ENCODE peak calls at places on chromosomes 16 and 17, in four cellular contexts. One of them, this sample, is unnamed.

GRCh38 chr16:84562174-84562815 is 55.6 kb downstream of the COTL1 start:
- DNase-seq in HepG2: no peak
- DNase-seq in K562: no peak
- DNase-seq in GM12878: peak
- DNase-seq in this sample: no peak

GRCh38 chr17:59296190-59296589 is 35.3 kb upstream of the YPEL2 start:
- DNase-seq in HepG2: no peak
- DNase-seq in K562: no peak
- DNase-seq in GM12878: no peak
- DNase-seq in this sample: no peak

GRCh38 chr16:84082835-84083569 is 33.7 kb downstream of the MBTPS1 start:
- DNase-seq in HepG2: no peak
- DNase-seq in K562: no peak
- DNase-seq in GM12878: no peak
- DNase-seq in this sample: no peak

GRCh38 chr16:53991181-53992056 is 287.5 kb downstream of the FTO start:
- DNase-seq in HepG2: peak
- DNase-seq in K562: no peak
- DNase-seq in GM12878: no peak
- DNase-seq in this sample: no peak

GRCh38 chr17:57889892-57890856 is 40.3 kb upstream of the MRPS23 start:
- DNase-seq in HepG2: no peak
- DNase-seq in K562: no peak
- DNase-seq in GM12878: no peak
- DNase-seq in this sample: no peak

GRCh38 chr17:21463779-21464407 is 87.7 kb downstream of the KCNJ12 start:
- DNase-seq in HepG2: no peak
- DNase-seq in K562: no peak
- DNase-seq in GM12878: no peak
- DNase-seq in this sample: peak

GRCh38 chr16:75044800-75045361 is 46.1 kb downstream of the ZNRF1 start:
- DNase-seq in HepG2: no peak
- DNase-seq in K562: no peak
- DNase-seq in GM12878: no peak
- DNase-seq in this sample: no peak

GRCh38 chr16:84042308-84042878 is at the start of gene SLC38A8:
- DNase-seq in HepG2: no peak
- DNase-seq in K562: no peak
- DNase-seq in GM12878: no peak
- DNase-seq in this sample: no peak

GRCh38 chr16:78490847-78491246 is 391.4 kb downstream of the WWOX start:
- DNase-seq in HepG2: no peak
- DNase-seq in K562: no peak
- DNase-seq in GM12878: no peak
- DNase-seq in this sample: no peak

GRCh38 chr17:77829871-77830799 is 128.4 kb upstream of the TNRC6C start:
- DNase-seq in HepG2: no peak
- DNase-seq in K562: peak
- DNase-seq in GM12878: no peak
- DNase-seq in this sample: no peak

GRCh38 chr16:73060216-73060615 is 12.3 kb upstream of the ZFHX3 start:
- DNase-seq in HepG2: no peak
- DNase-seq in K562: no peak
- DNase-seq in GM12878: no peak
- DNase-seq in this sample: no peak

GRCh38 chr17:50062323-50063243 is 6.7 kb downstream of the ITGA3 start:
- DNase-seq in HepG2: no peak
- DNase-seq in K562: no peak
- DNase-seq in GM12878: no peak
- DNase-seq in this sample: no peak

GRCh38 chr16:10597184-10597583 is 16.8 kb upstream of the EMP2 start:
- DNase-seq in HepG2: no peak
- DNase-seq in K562: no peak
- DNase-seq in GM12878: no peak
- DNase-seq in this sample: no peak

GRCh38 chr16:56848056-56848936 is 16.7 kb upstream of the SLC12A3 start:
- DNase-seq in HepG2: no peak
- DNase-seq in K562: no peak
- DNase-seq in GM12878: no peak
- DNase-seq in this sample: peak

GRCh38 chr17:19762515-19762961 is 14.4 kb upstream of the ALDH3A1 start:
- DNase-seq in HepG2: peak
- DNase-seq in K562: no peak
- DNase-seq in GM12878: no peak
- DNase-seq in this sample: peak

GRCh38 chr17:28745777-28746473 is 2.1 kb downstream of the TRAF4 start:
- DNase-seq in HepG2: no peak
- DNase-seq in K562: no peak
- DNase-seq in GM12878: no peak
- DNase-seq in this sample: peak
- TF ChIP-seq CBFB in HepG2: no peak
- TF ChIP-seq CBFB in K562: no peak
- TF ChIP-seq CBFB in GM12878: no peak
- TF ChIP-seq CBFB in this sample: no peak

DNA sequence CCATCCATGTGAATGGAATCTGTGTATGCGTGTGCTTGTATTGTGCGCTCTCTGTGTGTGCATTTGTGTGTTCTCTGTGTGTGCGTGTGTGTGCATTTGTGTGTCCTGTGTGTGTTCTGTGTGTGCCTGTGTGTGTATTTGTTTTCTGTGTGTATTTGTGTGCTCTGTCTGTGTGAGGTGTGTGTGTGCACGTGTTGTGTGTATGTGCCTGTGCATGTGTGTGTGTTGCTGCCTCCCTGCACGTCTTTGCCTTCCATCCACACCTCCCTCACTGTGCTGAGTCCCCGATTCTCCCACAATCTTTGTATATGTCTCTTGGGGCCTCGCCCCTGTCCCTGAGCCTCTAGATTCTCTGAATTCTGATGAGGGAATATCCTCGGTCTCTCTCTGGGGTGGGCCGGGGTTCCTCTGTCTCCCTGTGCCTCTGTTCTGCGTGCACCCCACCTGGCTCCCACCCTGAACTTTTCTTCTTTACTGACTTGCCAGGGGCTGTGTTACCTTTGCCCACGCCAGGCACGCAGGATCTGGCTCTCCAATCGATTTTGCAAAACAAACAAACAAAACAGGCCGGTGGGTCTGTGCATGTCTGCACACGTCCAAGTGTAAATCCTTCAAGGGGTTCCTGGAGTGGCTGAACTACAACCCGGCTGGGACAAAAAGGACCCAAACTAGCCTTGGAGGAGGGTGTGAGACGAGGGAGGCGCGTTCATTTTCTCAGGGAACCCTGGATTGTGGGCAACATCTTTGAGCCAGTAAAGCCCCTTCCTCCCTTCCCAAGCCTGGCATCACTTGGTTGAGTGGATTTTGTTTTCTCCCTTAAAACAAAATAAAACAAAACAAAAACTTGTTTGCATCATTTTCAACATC is 8.1 kb upstream of the FOXF1 start:
- DNase-seq in HepG2: no peak
- DNase-seq in K562: no peak
- DNase-seq in GM12878: no peak
- DNase-seq in this sample: no peak
- TF ChIP-seq ESRRA in HepG2: no peak
- TF ChIP-seq ESRRA in K562: no peak
- TF ChIP-seq ESRRA in GM12878: no peak
- TF ChIP-seq ESRRA in this sample: no peak

DNA sequence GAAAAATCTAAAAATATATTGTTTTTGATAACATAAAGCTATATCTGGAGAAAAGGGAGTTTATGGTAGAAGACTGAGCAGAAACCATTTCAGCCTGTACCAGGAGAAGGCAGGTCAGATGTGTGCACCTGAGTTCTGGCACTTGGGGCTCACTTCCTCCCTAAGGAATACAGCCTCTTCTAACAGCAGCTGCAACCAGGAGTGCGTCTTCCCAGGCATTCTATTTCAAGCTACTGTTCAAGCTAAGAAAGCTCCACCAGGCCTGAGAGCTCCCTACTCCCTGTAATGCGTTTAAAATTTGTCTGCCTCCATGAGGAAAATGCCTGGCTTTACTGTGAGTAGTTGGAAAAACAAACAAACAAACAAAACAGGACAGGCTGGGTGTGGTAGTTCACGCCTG is 96.1 kb downstream of the ZNF778 start:
- DNase-seq in HepG2: no peak
- DNase-seq in K562: no peak
- DNase-seq in GM12878: no peak
- DNase-seq in this sample: no peak
- TF ChIP-seq CBFB in HepG2: no peak
- TF ChIP-seq CBFB in K562: no peak
- TF ChIP-seq CBFB in GM12878: no peak
- TF ChIP-seq CBFB in this sample: no peak

GRCh38 chr17:75825748-75826370 is 18.3 kb downstream of the UNC13D start:
- DNase-seq in HepG2: no peak
- DNase-seq in K562: no peak
- DNase-seq in GM12878: no peak
- DNase-seq in this sample: no peak

GRCh38 chr17:75828741-75829140 is 15.5 kb downstream of the UNC13D start:
- DNase-seq in HepG2: no peak
- DNase-seq in K562: no peak
- DNase-seq in GM12878: no peak
- DNase-seq in this sample: no peak

GRCh38 chr17:75826561-75827290 is 17.5 kb downstream of the UNC13D start:
- DNase-seq in HepG2: peak
- DNase-seq in K562: no peak
- DNase-seq in GM12878: no peak
- DNase-seq in this sample: no peak

GRCh38 chr17:75828051-75828400 is 16.2 kb downstream of the UNC13D start:
- DNase-seq in HepG2: no peak
- DNase-seq in K562: no peak
- DNase-seq in GM12878: no peak
- DNase-seq in this sample: no peak

GRCh38 chr17:75827291-75828050 is 16.7 kb downstream of the UNC13D start:
- DNase-seq in HepG2: peak
- DNase-seq in K562: peak
- DNase-seq in GM12878: no peak
- DNase-seq in this sample: peak
- TF ChIP-seq ESRRA in HepG2: no peak
- TF ChIP-seq ESRRA in K562: no peak
- TF ChIP-seq ESRRA in GM12878: no peak
- TF ChIP-seq ESRRA in this sample: no peak

GRCh38 chr16:55643161-55643970 is 12.4 kb upstream of the SLC6A2 start:
- DNase-seq in HepG2: peak
- DNase-seq in K562: peak
- DNase-seq in GM12878: no peak
- DNase-seq in this sample: no peak

GRCh38 chr16:55645986-55646385 is 9.8 kb upstream of the SLC6A2 start:
- DNase-seq in HepG2: no peak
- DNase-seq in K562: no peak
- DNase-seq in GM12878: no peak
- DNase-seq in this sample: no peak

GRCh38 chr16:55647343-55647742 is 8.4 kb upstream of the SLC6A2 start:
- DNase-seq in HepG2: no peak
- DNase-seq in K562: no peak
- DNase-seq in GM12878: no peak
- DNase-seq in this sample: no peak

GRCh38 chr16:55651841-55652824 is 3.7 kb upstream of the SLC6A2 start:
- DNase-seq in HepG2: no peak
- DNase-seq in K562: no peak
- DNase-seq in GM12878: no peak
- DNase-seq in this sample: no peak

GRCh38 chr16:55647798-55648197 is 8.0 kb upstream of the SLC6A2 start:
- DNase-seq in HepG2: no peak
- DNase-seq in K562: no peak
- DNase-seq in GM12878: no peak
- DNase-seq in this sample: no peak
- TF ChIP-seq CBFB in HepG2: no peak
- TF ChIP-seq CBFB in K562: no peak
- TF ChIP-seq CBFB in GM12878: no peak
- TF ChIP-seq CBFB in this sample: no peak

GRCh38 chr17:15308758-15309157 is 32.6 kb downstream of the TEKT3 start:
- DNase-seq in HepG2: no peak
- DNase-seq in K562: no peak
- DNase-seq in GM12878: no peak
- DNase-seq in this sample: no peak

GRCh38 chr17:15303851-15304250 is 37.5 kb downstream of the TEKT3 start:
- DNase-seq in HepG2: no peak
- DNase-seq in K562: no peak
- DNase-seq in GM12878: no peak
- DNase-seq in this sample: no peak

GRCh38 chr17:15309236-15309635 is 32.2 kb downstream of the TEKT3 start:
- DNase-seq in HepG2: no peak
- DNase-seq in K562: no peak
- DNase-seq in GM12878: no peak
- DNase-seq in this sample: no peak

GRCh38 chr17:15307686-15308085 is 33.7 kb downstream of the TEKT3 start:
- DNase-seq in HepG2: no peak
- DNase-seq in K562: no peak
- DNase-seq in GM12878: no peak
- DNase-seq in this sample: no peak

DNA sequence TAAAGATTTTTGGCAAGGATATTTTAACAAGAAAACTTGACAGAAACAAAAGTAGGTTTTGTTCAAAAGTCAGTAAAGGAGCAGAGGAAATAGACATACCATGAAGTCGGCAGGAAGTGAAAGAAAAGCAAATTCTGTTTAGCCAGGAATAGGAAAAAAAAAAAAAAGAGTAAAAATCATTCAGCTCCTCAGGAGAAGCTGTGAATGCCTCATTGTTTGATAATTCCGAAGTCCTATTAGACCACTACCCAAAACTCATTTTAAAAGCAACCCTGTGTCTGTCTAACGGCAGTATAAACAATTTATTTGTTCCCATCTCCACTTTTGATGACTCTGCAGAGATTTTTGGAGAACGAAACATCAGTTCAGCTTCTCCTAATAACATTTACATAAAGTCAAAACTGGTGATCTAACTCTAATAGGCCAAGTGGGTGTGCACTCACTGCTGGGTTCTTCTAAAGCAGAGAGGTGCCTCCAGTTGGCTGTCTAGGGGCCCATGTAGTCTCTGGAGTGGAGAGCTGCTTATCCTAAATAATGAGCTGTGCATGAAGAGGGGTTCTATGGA is 34.9 kb downstream of the TEKT3 start:
- DNase-seq in HepG2: no peak
- DNase-seq in K562: no peak
- DNase-seq in GM12878: no peak
- DNase-seq in this sample: no peak
- TF ChIP-seq ESRRA in HepG2: no peak
- TF ChIP-seq ESRRA in K562: no peak
- TF ChIP-seq ESRRA in GM12878: no peak
- TF ChIP-seq ESRRA in this sample: no peak

GRCh38 chr17:15290186-15290536 is 25.0 kb upstream of the PMP22 start:
- DNase-seq in HepG2: no peak
- DNase-seq in K562: no peak
- DNase-seq in GM12878: no peak
- DNase-seq in this sample: no peak

GRCh38 chr17:15288859-15289258 is 23.7 kb upstream of the PMP22 start:
- DNase-seq in HepG2: no peak
- DNase-seq in K562: no peak
- DNase-seq in GM12878: no peak
- DNase-seq in this sample: no peak

GRCh38 chr17:15290605-15291004 is 25.5 kb upstream of the PMP22 start:
- DNase-seq in HepG2: no peak
- DNase-seq in K562: no peak
- DNase-seq in GM12878: no peak
- DNase-seq in this sample: no peak

GRCh38 chr17:15287533-15288267 is 22.6 kb upstream of the PMP22 start:
- DNase-seq in HepG2: no peak
- DNase-seq in K562: no peak
- DNase-seq in GM12878: no peak
- DNase-seq in this sample: no peak

GRCh38 chr17:15289285-15290185 is 24.4 kb upstream of the PMP22 start:
- DNase-seq in HepG2: peak
- DNase-seq in K562: no peak
- DNase-seq in GM12878: no peak
- DNase-seq in this sample: no peak
- TF ChIP-seq CBFB in HepG2: no peak
- TF ChIP-seq CBFB in K562: no peak
- TF ChIP-seq CBFB in GM12878: no peak
- TF ChIP-seq CBFB in this sample: no peak

This sample was measured in WTC11.